ENCODE peak calls at places on chromosomes 1 and 21, in eight cellular contexts. One of them, this sample, is unnamed.
A peak's percentile ranks its signal among the peaks of the same experiment; 100 is the strongest.

GRCh38 chr21:45330075-45330781 is 42.5 kb upstream of the POFUT2 start:
- DNase-seq in right atrium auricular region: no peak
- DNase-seq in aorta: peak; percentile 82
- DNase-seq in neural progenitor cell: no peak
- DNase-seq in hepatocyte: peak; percentile 82
- DNase-seq in astrocyte: peak; percentile 77
- DNase-seq in Panc1: no peak
- DNase-seq in adrenal gland: no peak
- DNase-seq in this sample: peak; percentile 88

GRCh38 chr1:204174958-204175357 is 8.8 kb upstream of the REN start:
- DNase-seq in adrenal gland: no peak
- DNase-seq in neural progenitor cell: no peak
- DNase-seq in hepatocyte: no peak
- DNase-seq in astrocyte: no peak
- DNase-seq in right atrium auricular region: no peak
- DNase-seq in Panc1: no peak
- DNase-seq in aorta: no peak
- DNase-seq in this sample: no peak

GRCh38 chr1:228794173-228794572 is 58.9 kb downstream of the RHOU start:
- DNase-seq in astrocyte: peak; percentile 22
- DNase-seq in adrenal gland: no peak
- DNase-seq in hepatocyte: no peak
- DNase-seq in Panc1: no peak
- DNase-seq in aorta: no peak
- DNase-seq in right atrium auricular region: no peak
- DNase-seq in neural progenitor cell: no peak
- DNase-seq in this sample: peak; percentile 20

GRCh38 chr21:35053356-35054096 is 4.4 kb upstream of the RUNX1 start:
- DNase-seq in astrocyte: peak; percentile 20
- DNase-seq in neural progenitor cell: peak; percentile 19
- DNase-seq in hepatocyte: peak; percentile 10
- DNase-seq in right atrium auricular region: no peak
- DNase-seq in adrenal gland: no peak
- DNase-seq in Panc1: no peak
- DNase-seq in aorta: no peak
- DNase-seq in this sample: no peak

GRCh38 chr1:118346940-118347339 is 161.9 kb upstream of the SPAG17 start:
- DNase-seq in astrocyte: no peak
- DNase-seq in neural progenitor cell: no peak
- DNase-seq in hepatocyte: peak; percentile 12
- DNase-seq in Panc1: no peak
- DNase-seq in right atrium auricular region: no peak
- DNase-seq in aorta: no peak
- DNase-seq in adrenal gland: no peak
- DNase-seq in this sample: no peak

GRCh38 chr1:30748098-30748698 is 9.4 kb downstream of the LAPTM5 start:
- DNase-seq in aorta: no peak
- DNase-seq in astrocyte: no peak
- DNase-seq in right atrium auricular region: no peak
- DNase-seq in Panc1: no peak
- DNase-seq in neural progenitor cell: no peak
- DNase-seq in adrenal gland: no peak
- DNase-seq in hepatocyte: no peak
- DNase-seq in this sample: no peak

GRCh38 chr21:34147835-34148804 is 74.7 kb downstream of the MRPS6 start:
- DNase-seq in adrenal gland: no peak
- DNase-seq in Panc1: no peak
- DNase-seq in hepatocyte: no peak
- DNase-seq in aorta: no peak
- DNase-seq in neural progenitor cell: no peak
- DNase-seq in astrocyte: peak; percentile 57
- DNase-seq in right atrium auricular region: no peak
- DNase-seq in this sample: peak; percentile 16

GRCh38 chr1:9245230-9245619 is 10.7 kb downstream of the H6PD start:
- DNase-seq in Panc1: no peak
- DNase-seq in neural progenitor cell: no peak
- DNase-seq in astrocyte: no peak
- DNase-seq in hepatocyte: no peak
- DNase-seq in right atrium auricular region: no peak
- DNase-seq in adrenal gland: no peak
- DNase-seq in aorta: peak; percentile 61
- DNase-seq in this sample: no peak

GRCh38 chr1:197738927-197739326 is 36.4 kb downstream of the DENND1B start:
- DNase-seq in Panc1: no peak
- DNase-seq in aorta: no peak
- DNase-seq in right atrium auricular region: no peak
- DNase-seq in astrocyte: no peak
- DNase-seq in neural progenitor cell: no peak
- DNase-seq in hepatocyte: no peak
- DNase-seq in adrenal gland: no peak
- DNase-seq in this sample: no peak

GRCh38 chr1:197737916-197738315 is 37.4 kb downstream of the DENND1B start:
- DNase-seq in astrocyte: no peak
- DNase-seq in right atrium auricular region: no peak
- DNase-seq in hepatocyte: no peak
- DNase-seq in Panc1: no peak
- DNase-seq in aorta: no peak
- DNase-seq in adrenal gland: no peak
- DNase-seq in neural progenitor cell: no peak
- DNase-seq in this sample: no peak

GRCh38 chr1:197733324-197733723 is 42.0 kb downstream of the DENND1B start:
- DNase-seq in adrenal gland: no peak
- DNase-seq in neural progenitor cell: peak; percentile 95
- DNase-seq in astrocyte: no peak
- DNase-seq in Panc1: no peak
- DNase-seq in aorta: no peak
- DNase-seq in hepatocyte: no peak
- DNase-seq in right atrium auricular region: no peak
- DNase-seq in this sample: no peak

GRCh38 chr1:197735461-197735860 is 39.8 kb downstream of the DENND1B start:
- DNase-seq in right atrium auricular region: no peak
- DNase-seq in Panc1: no peak
- DNase-seq in neural progenitor cell: no peak
- DNase-seq in hepatocyte: no peak
- DNase-seq in astrocyte: no peak
- DNase-seq in aorta: no peak
- DNase-seq in adrenal gland: no peak
- DNase-seq in this sample: no peak

GRCh38 chr1:197736689-197737088 is 38.6 kb downstream of the DENND1B start:
- DNase-seq in astrocyte: peak; percentile 50
- DNase-seq in hepatocyte: no peak
- DNase-seq in adrenal gland: no peak
- DNase-seq in Panc1: no peak
- DNase-seq in aorta: no peak
- DNase-seq in neural progenitor cell: no peak
- DNase-seq in right atrium auricular region: no peak
- DNase-seq in this sample: peak; percentile 88
- H3K27ac ChIP-seq in astrocyte: no peak overlapping the region
- H3K27ac ChIP-seq in hepatocyte: no peak overlapping the region
- H3K27ac ChIP-seq in adrenal gland: no peak overlapping the region
- H3K27ac ChIP-seq in Panc1: no peak overlapping the region
- H3K27ac ChIP-seq in aorta: no peak overlapping the region
- H3K27ac ChIP-seq in neural progenitor cell: no peak overlapping the region
- H3K27ac ChIP-seq in right atrium auricular region: no peak overlapping the region
- H3K27ac ChIP-seq in this sample: peak overlapping the region; percentile 40

GRCh38 chr21:25897383-25897782 is 162.6 kb downstream of the GABPA start:
- DNase-seq in astrocyte: no peak
- DNase-seq in hepatocyte: no peak
- DNase-seq in neural progenitor cell: no peak
- DNase-seq in right atrium auricular region: no peak
- DNase-seq in Panc1: no peak
- DNase-seq in adrenal gland: no peak
- DNase-seq in aorta: no peak
- DNase-seq in this sample: no peak

GRCh38 chr21:25901580-25901979 is 166.8 kb downstream of the GABPA start:
- DNase-seq in astrocyte: no peak
- DNase-seq in adrenal gland: no peak
- DNase-seq in hepatocyte: no peak
- DNase-seq in aorta: no peak
- DNase-seq in right atrium auricular region: no peak
- DNase-seq in Panc1: no peak
- DNase-seq in neural progenitor cell: no peak
- DNase-seq in this sample: peak; percentile 49

GRCh38 chr21:25896657-25897056 is 161.9 kb downstream of the GABPA start:
- DNase-seq in Panc1: no peak
- DNase-seq in astrocyte: no peak
- DNase-seq in neural progenitor cell: no peak
- DNase-seq in hepatocyte: no peak
- DNase-seq in adrenal gland: no peak
- DNase-seq in aorta: no peak
- DNase-seq in right atrium auricular region: no peak
- DNase-seq in this sample: no peak

GRCh38 chr21:25895565-25896205 is 160.9 kb downstream of the GABPA start:
- DNase-seq in Panc1: no peak
- DNase-seq in neural progenitor cell: peak; percentile 41
- DNase-seq in adrenal gland: no peak
- DNase-seq in right atrium auricular region: no peak
- DNase-seq in hepatocyte: no peak
- DNase-seq in aorta: peak; percentile 47
- DNase-seq in astrocyte: no peak
- DNase-seq in this sample: peak; percentile 79

DNA sequence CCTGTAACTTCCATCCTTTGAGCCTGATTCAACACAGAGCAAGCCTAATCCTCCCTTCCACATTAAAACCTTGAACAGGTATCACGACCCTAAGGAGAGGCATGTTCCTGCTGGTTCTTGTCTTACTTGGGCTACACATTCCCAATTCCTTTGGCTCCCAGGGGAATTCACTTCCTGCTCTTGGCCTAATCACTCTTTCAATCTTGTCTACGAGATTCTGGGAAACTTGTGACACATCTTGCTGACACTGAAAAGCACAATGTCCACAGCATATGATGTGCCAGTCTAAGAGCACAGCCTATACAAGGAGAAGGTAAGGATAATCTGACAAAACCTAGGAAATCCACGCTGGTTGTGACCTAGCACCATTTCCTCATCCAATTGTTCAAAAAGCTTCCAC is 163.9 kb downstream of the GABPA start:
- DNase-seq in astrocyte: no peak
- DNase-seq in adrenal gland: no peak
- DNase-seq in neural progenitor cell: no peak
- DNase-seq in aorta: no peak
- DNase-seq in Panc1: no peak
- DNase-seq in hepatocyte: no peak
- DNase-seq in right atrium auricular region: no peak
- DNase-seq in this sample: peak; percentile 13
- H3K27ac ChIP-seq in astrocyte: no peak overlapping the region
- H3K27ac ChIP-seq in adrenal gland: no peak overlapping the region
- H3K27ac ChIP-seq in neural progenitor cell: no peak overlapping the region
- H3K27ac ChIP-seq in aorta: no peak overlapping the region
- H3K27ac ChIP-seq in Panc1: no peak overlapping the region
- H3K27ac ChIP-seq in hepatocyte: no peak overlapping the region
- H3K27ac ChIP-seq in right atrium auricular region: no peak overlapping the region
- H3K27ac ChIP-seq in this sample: no peak overlapping the region

GRCh38 chr1:51519048-51519856 is at the start of gene EPS15:
- DNase-seq in neural progenitor cell: peak; percentile 92
- DNase-seq in right atrium auricular region: peak; percentile 78
- DNase-seq in adrenal gland: peak; percentile 89
- DNase-seq in astrocyte: peak; percentile 52
- DNase-seq in Panc1: no peak
- DNase-seq in aorta: peak; percentile 97
- DNase-seq in hepatocyte: peak; percentile 93
- DNase-seq in this sample: peak; percentile 92

GRCh38 chr1:51518033-51518729 is 885 bp downstream of the EPS15 start:
- DNase-seq in adrenal gland: peak; percentile 56
- DNase-seq in hepatocyte: peak; percentile 80
- DNase-seq in aorta: peak; percentile 79
- DNase-seq in neural progenitor cell: peak; percentile 62
- DNase-seq in astrocyte: peak; percentile 6
- DNase-seq in right atrium auricular region: no peak
- DNase-seq in Panc1: no peak
- DNase-seq in this sample: peak; percentile 61

GRCh38 chr1:51519857-51520699 is 1.0 kb upstream of the EPS15 start:
- DNase-seq in right atrium auricular region: no peak
- DNase-seq in Panc1: no peak
- DNase-seq in hepatocyte: peak; percentile 56
- DNase-seq in neural progenitor cell: no peak
- DNase-seq in aorta: no peak
- DNase-seq in astrocyte: peak; percentile 96
- DNase-seq in adrenal gland: peak; percentile 43
- DNase-seq in this sample: peak; percentile 74

GRCh38 chr1:51518730-51519047 is 377 bp downstream of the EPS15 start:
- DNase-seq in Panc1: no peak
- DNase-seq in astrocyte: no peak
- DNase-seq in aorta: no peak
- DNase-seq in right atrium auricular region: no peak
- DNase-seq in hepatocyte: peak; percentile 89
- DNase-seq in adrenal gland: no peak
- DNase-seq in neural progenitor cell: no peak
- DNase-seq in this sample: peak; percentile 73

GRCh38 chr1:51520700-51521248 is 1.7 kb upstream of the EPS15 start:
- DNase-seq in hepatocyte: no peak
- DNase-seq in astrocyte: no peak
- DNase-seq in right atrium auricular region: no peak
- DNase-seq in neural progenitor cell: no peak
- DNase-seq in Panc1: no peak
- DNase-seq in aorta: no peak
- DNase-seq in adrenal gland: no peak
- DNase-seq in this sample: peak; percentile 49
- H3K27ac ChIP-seq in hepatocyte: peak overlapping the region; percentile 74
- H3K27ac ChIP-seq in astrocyte: peak overlapping the region; percentile 24
- H3K27ac ChIP-seq in right atrium auricular region: peak overlapping the region; percentile 4
- H3K27ac ChIP-seq in neural progenitor cell: no peak overlapping the region
- H3K27ac ChIP-seq in Panc1: peak overlapping the region; percentile 20
- H3K27ac ChIP-seq in aorta: no peak overlapping the region
- H3K27ac ChIP-seq in adrenal gland: peak overlapping the region; percentile 29
- H3K27ac ChIP-seq in this sample: peak overlapping the region; percentile 53

GRCh38 chr1:23555949-23556640 is 3.2 kb downstream of the ID3 start:
- DNase-seq in adrenal gland: no peak
- DNase-seq in hepatocyte: peak; percentile 62
- DNase-seq in astrocyte: peak; percentile 87
- DNase-seq in Panc1: no peak
- DNase-seq in aorta: peak; percentile 78
- DNase-seq in neural progenitor cell: peak; percentile 63
- DNase-seq in right atrium auricular region: no peak
- DNase-seq in this sample: peak; percentile 90

GRCh38 chr1:23558140-23558871 is 995 bp downstream of the ID3 start:
- DNase-seq in astrocyte: no peak
- DNase-seq in Panc1: no peak
- DNase-seq in right atrium auricular region: no peak
- DNase-seq in adrenal gland: peak; percentile 49
- DNase-seq in neural progenitor cell: peak; percentile 45
- DNase-seq in hepatocyte: peak; percentile 73
- DNase-seq in aorta: peak; percentile 89
- DNase-seq in this sample: peak; percentile 71

GRCh38 chr1:23557471-23558124 is 1.7 kb downstream of the ID3 start:
- DNase-seq in adrenal gland: no peak
- DNase-seq in hepatocyte: no peak
- DNase-seq in Panc1: no peak
- DNase-seq in right atrium auricular region: no peak
- DNase-seq in aorta: no peak
- DNase-seq in astrocyte: no peak
- DNase-seq in neural progenitor cell: no peak
- DNase-seq in this sample: peak; percentile 46

GRCh38 chr1:23555225-23555801 is 4.0 kb downstream of the ID3 start:
- DNase-seq in neural progenitor cell: peak; percentile 67
- DNase-seq in astrocyte: peak; percentile 64
- DNase-seq in aorta: peak; percentile 81
- DNase-seq in Panc1: no peak
- DNase-seq in adrenal gland: no peak
- DNase-seq in right atrium auricular region: no peak
- DNase-seq in hepatocyte: no peak
- DNase-seq in this sample: no peak

DNA sequence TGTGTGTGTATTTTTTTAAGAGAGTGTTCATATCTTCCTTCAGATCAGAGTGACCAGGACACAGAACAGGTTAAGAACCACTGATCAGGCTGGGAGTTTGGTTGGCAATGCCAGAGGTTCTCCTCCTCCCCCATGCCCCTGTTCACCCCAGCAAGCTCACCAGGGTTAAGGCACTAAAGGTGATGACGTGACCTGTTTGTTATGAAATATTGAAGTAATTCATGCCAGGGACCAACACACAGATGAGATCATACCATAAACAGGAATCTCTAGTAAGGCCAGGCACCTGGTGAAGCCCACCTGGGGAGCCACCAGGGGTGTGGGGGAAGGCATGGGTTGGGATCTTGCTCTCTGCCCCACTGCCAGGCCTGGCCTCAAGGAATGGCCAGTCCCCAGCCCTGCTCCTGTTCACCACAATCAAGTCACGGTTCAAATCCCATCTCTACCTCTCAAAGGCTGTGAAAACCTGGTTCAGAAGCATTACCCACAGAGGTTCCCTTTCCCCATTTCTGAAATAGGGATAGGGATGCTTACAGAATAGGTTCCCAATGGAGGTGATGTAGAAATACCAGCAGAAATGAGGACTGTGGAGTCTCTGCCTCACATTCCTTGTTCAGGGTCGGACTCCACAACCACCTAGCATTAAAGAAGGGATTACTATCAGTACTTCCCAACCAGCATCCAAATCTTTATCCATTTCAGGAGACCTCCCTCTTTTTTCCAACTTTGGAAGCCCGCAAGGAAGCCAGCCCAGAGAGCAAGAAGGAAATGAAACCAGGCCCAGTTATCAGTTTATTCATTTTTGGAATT is 2.4 kb downstream of the ID3 start:
- DNase-seq in adrenal gland: no peak
- DNase-seq in astrocyte: no peak
- DNase-seq in neural progenitor cell: peak; percentile 25
- DNase-seq in Panc1: no peak
- DNase-seq in aorta: no peak
- DNase-seq in right atrium auricular region: no peak
- DNase-seq in hepatocyte: no peak
- DNase-seq in this sample: peak; percentile 81
- H3K27ac ChIP-seq in adrenal gland: peak overlapping the region; percentile 13
- H3K27ac ChIP-seq in astrocyte: peak overlapping the region; percentile 97
- H3K27ac ChIP-seq in neural progenitor cell: peak overlapping the region; percentile 72
- H3K27ac ChIP-seq in Panc1: peak overlapping the region; percentile 88
- H3K27ac ChIP-seq in aorta: peak overlapping the region; percentile 63
- H3K27ac ChIP-seq in right atrium auricular region: peak overlapping the region; percentile 90
- H3K27ac ChIP-seq in hepatocyte: peak overlapping the region; percentile 97
- H3K27ac ChIP-seq in this sample: peak overlapping the region; percentile 100